ENCODE peak calls at places on chromosome 22, in four cellular contexts. L is stimulated activated naive B cell treated with anti-CD40 and anti-IgM and Interleukin-4, amounts not matched to agents 10 μg/mL and 1 μg/mL and 100 μg/mL, for 72 hours; B is foreskin fibroblast; Q is activated naive CD4-positive, alpha-beta T cell treated with anti-CD3 and anti-CD28 coated beads, Interleukin-2, amount 50 U/mL, for 16 hours. R is an unnamed sample.

GRCh38 chr22:32378703-32379272 is 21.1 kb downstream of the RFPL3 start:
- DNase-seq in L (no peak), B (peak), Q (no peak), R (peak)

GRCh38 chr22:46976598-46976997 is 214.1 kb downstream of the TBC1D22A start:
- DNase-seq in L (no peak), B (no peak), Q (no peak), R (no peak)

GRCh38 chr22:24435861-24436351 is 8.5 kb downstream of the ADORA2A start:
- DNase-seq in L (no peak), B (peak), Q (no peak), R (no peak)

GRCh38 chr22:37623075-37624016 is 14.7 kb downstream of the GGA1 start:
- DNase-seq in L (peak), B (peak), Q (peak), R (peak)

GRCh38 chr22:44108806-44109385 is 71.8 kb upstream of the PARVG start:
- DNase-seq in L (no peak), B (peak), Q (no peak), R (no peak)

GRCh38 chr22:43477151-43477725 is 65.4 kb downstream of the MPPED1 start:
- DNase-seq in L (no peak), B (no peak), Q (no peak), R (no peak)

GRCh38 chr22:37485006-37485713 is 1.0 kb downstream of the MFNG start:
- DNase-seq in L (peak), B (no peak), Q (peak), R (no peak)

GRCh38 chr22:46379301-46379930 is 43.9 kb downstream of the TRMU start:
- DNase-seq in L (no peak), B (no peak), Q (no peak), R (no peak)

GRCh38 chr22:35231585-35232084 is 25.7 kb upstream of the HMGXB4 start:
- DNase-seq in L (peak), B (peak), Q (peak), R (peak)

GRCh38 chr22:35866646-35867045 is 149.0 kb downstream of the APOL5 start:
- DNase-seq in L (no peak), B (no peak), Q (no peak), R (no peak)

GRCh38 chr22:32823024-32823730 is 21.7 kb downstream of the TIMP3 start:
- DNase-seq in L (no peak), B (peak), Q (no peak), R (peak)

GRCh38 chr22:33555814-33556522 is 364.3 kb downstream of the LARGE1 start:
- DNase-seq in L (no peak), B (no peak), Q (no peak), R (no peak)

GRCh38 chr22:44358723-44359440 is 46.1 kb upstream of the SHISAL1 start:
- DNase-seq in L (no peak), B (no peak), Q (no peak), R (no peak)

GRCh38 chr22:47401976-47402770 is 639.7 kb downstream of the TBC1D22A start:
- DNase-seq in L (no peak), B (no peak), Q (no peak), R (peak)

GRCh38 chr22:20115691-20116375 is at the start of gene RANBP1:
- DNase-seq in L (no peak), B (no peak), Q (no peak), R (no peak)

GRCh38 chr22:38874529-38875222 is 2.7 kb upstream of the CBX6 start:
- DNase-seq in L (no peak), B (no peak), Q (no peak), R (no peak)

GRCh38 chr22:37887610-37888378 is 18.3 kb upstream of the MICALL1 start:
- DNase-seq in L (no peak), B (peak), Q (no peak), R (peak)

GRCh38 chr22:29353860-29354259 is 34.5 kb downstream of the AP1B1 start:
- DNase-seq in L (no peak), B (no peak), Q (no peak), R (no peak)

GRCh38 chr22:31210830-31211503 is 1.1 kb upstream of the LIMK2 start:
- DNase-seq in L (no peak), B (peak), Q (no peak), R (no peak)

GRCh38 chr22:48276933-48277867 is 1514.8 kb downstream of the TBC1D22A start:
- DNase-seq in L (no peak), B (no peak), Q (no peak), R (no peak)

GRCh38 chr22:22148905-22149304 is 95.7 kb upstream of the VPREB1 start:
- DNase-seq in L (no peak), B (no peak), Q (no peak), R (no peak)

GRCh38 chr22:46068908-46069481 is 81.3 kb upstream of the PPARA start:
- DNase-seq in L (no peak), B (peak), Q (no peak), R (peak)

GRCh38 chr22:20239063-20239950 is 28.8 kb downstream of the RTN4R start:
- DNase-seq in L (no peak), B (peak), Q (no peak), R (no peak)

GRCh38 chr22:39130892-39131855 is 21.3 kb downstream of the CBX7 start:
- DNase-seq in L (no peak), B (peak), Q (no peak), R (no peak)

GRCh38 chr22:50622723-50623327 is 5.1 kb downstream of the ARSA start:
- DNase-seq in L (no peak), B (no peak), Q (no peak), R (no peak)

GRCh38 chr22:42937164-42937854 is 77.6 kb downstream of the PACSIN2 start:
- DNase-seq in L (peak), B (peak), Q (peak), R (no peak)

GRCh38 chr22:50301581-50301991 is 5.9 kb downstream of the PLXNB2 start:
- DNase-seq in L (no peak), B (peak), Q (no peak), R (no peak)

GRCh38 chr22:44848791-44849410 is 96.5 kb downstream of the ARHGAP8 start:
- DNase-seq in L (no peak), B (no peak), Q (no peak), R (no peak)

GRCh38 chr22:39277135-39277607 is 32.4 kb upstream of the PDGFB start:
- DNase-seq in L (no peak), B (peak), Q (no peak), R (no peak)

GRCh38 chr22:45101828-45102227 is 61.9 kb upstream of the NUP50 start:
- DNase-seq in L (no peak), B (peak), Q (no peak), R (peak)

GRCh38 chr22:17418890-17419324 is 49.6 kb downstream of the CECR2 start:
- DNase-seq in L (no peak), B (no peak), Q (no peak), R (no peak)

GRCh38 chr22:48396785-48397530 is 1430.7 kb downstream of the BRD1 start:
- DNase-seq in L (no peak), B (no peak), Q (no peak), R (no peak)

GRCh38 chr22:28938286-28938833 is 55.0 kb downstream of the ZNRF3 start:
- DNase-seq in L (no peak), B (no peak), Q (no peak), R (no peak)

GRCh38 chr22:37904572-37905533 is 1.2 kb upstream of the MICALL1 start:
- DNase-seq in L (peak), B (peak), Q (no peak), R (peak)

GRCh38 chr22:44828193-44828592 is 75.8 kb downstream of the ARHGAP8 start:
- DNase-seq in L (peak), B (no peak), Q (no peak), R (peak)

R was measured in SK-MEL-5.